ENCODE peak calls at places on chromosome 10, in eight cellular contexts. X is HCT116, T is transverse colon, Q is GM12878, C is H1, F is endothelial cell of umbilical vein, A is spleen, R is prostate gland. L is an unnamed sample.

GRCh38 chr10:89744021-89744420 is 42.6 kb downstream of the KIF20B start:
- DNase-seq in X (no peak), T (no peak), Q (no peak), C (no peak), F (no peak), A (no peak), R (no peak), L (no peak)

GRCh38 chr10:35887686-35888085 is 245.6 kb upstream of the FZD8 start:
- DNase-seq in X (no peak), T (peak; percentile 63), Q (no peak), C (no peak), F (no peak), A (no peak), R (no peak), L (no peak)

GRCh38 chr10:33643042-33643441 is 308.6 kb upstream of the NRP1 start:
- DNase-seq in X (no peak), T (no peak), Q (no peak), C (no peak), F (no peak), A (no peak), R (no peak), L (no peak)

GRCh38 chr10:114825513-114826253 is 4.1 kb downstream of the FHIP2A start:
- DNase-seq in X (no peak), T (no peak), Q (peak; percentile 55), C (no peak), F (peak; percentile 64), A (no peak), R (no peak), L (peak; percentile 27)

GRCh38 chr10:191703-192518 is 56.7 kb downstream of the ZMYND11 start:
- DNase-seq in X (no peak), T (no peak), Q (no peak), C (no peak), F (no peak), A (no peak), R (no peak), L (no peak)

GRCh38 chr10:52740913-52741675 is 31.5 kb downstream of the MBL2 start:
- DNase-seq in X (peak; percentile 32), T (peak; percentile 23), Q (no peak), C (peak; percentile 31), F (peak; percentile 52), A (no peak), R (no peak), L (no peak)

GRCh38 chr10:95242581-95243317 is 48.1 kb downstream of the PDLIM1 start:
- DNase-seq in X (no peak), T (no peak), Q (no peak), C (no peak), F (peak; percentile 41), A (peak; percentile 18), R (no peak), L (no peak)

GRCh38 chr10:72092171-72092924 is 4.0 kb upstream of the SPOCK2 start:
- DNase-seq in X (no peak), T (no peak), Q (no peak), C (no peak), F (no peak), A (no peak), R (no peak), L (no peak)

GRCh38 chr10:117830832-117831231 is 215.9 kb downstream of the RAB11FIP2 start:
- DNase-seq in X (no peak), T (peak; percentile 23), Q (no peak), C (no peak), F (no peak), A (no peak), R (no peak), L (no peak)

GRCh38 chr10:99279626-99280111 is 44.0 kb upstream of the HPSE2 start:
- DNase-seq in X (no peak), T (no peak), Q (no peak), C (no peak), F (no peak), A (no peak), R (no peak), L (no peak)

GRCh38 chr10:14487511-14487909 is 156.8 kb upstream of the FRMD4A start:
- DNase-seq in X (no peak), T (no peak), Q (no peak), C (no peak), F (peak; percentile 20), A (no peak), R (no peak), L (no peak)

GRCh38 chr10:57716884-57717283 is 550.8 kb downstream of the IPMK start:
- DNase-seq in X (no peak), T (no peak), Q (no peak), C (no peak), F (no peak), A (no peak), R (no peak), L (no peak)

GRCh38 chr10:110609592-110609991 is 34.5 kb upstream of the RBM20 start:
- DNase-seq in X (peak; percentile 15), T (no peak), Q (no peak), C (no peak), F (peak; percentile 6), A (no peak), R (no peak), L (no peak)

GRCh38 chr10:16768702-16769101 is 48.5 kb downstream of the RSU1 start:
- DNase-seq in X (no peak), T (no peak), Q (no peak), C (no peak), F (no peak), A (no peak), R (no peak), L (no peak)
- TF ChIP-seq POLR2AphosphoS5 in X (no peak), T (no peak), Q (no peak), C (no peak), F (no peak), A (no peak), R (no peak), L (no peak)

GRCh38 chr10:3774814-3775670 is 10.0 kb downstream of the KLF6 start:
- DNase-seq in X (peak; percentile 68), T (peak; percentile 47), Q (no peak), C (no peak), F (peak; percentile 85), A (no peak), R (no peak), L (no peak)
- TF ChIP-seq POLR2A in X (no peak), T (no peak), Q (peak; percentile 55), C (no peak), F (peak; percentile 77), A (no peak), R (no peak), L (no peak)

DNA sequence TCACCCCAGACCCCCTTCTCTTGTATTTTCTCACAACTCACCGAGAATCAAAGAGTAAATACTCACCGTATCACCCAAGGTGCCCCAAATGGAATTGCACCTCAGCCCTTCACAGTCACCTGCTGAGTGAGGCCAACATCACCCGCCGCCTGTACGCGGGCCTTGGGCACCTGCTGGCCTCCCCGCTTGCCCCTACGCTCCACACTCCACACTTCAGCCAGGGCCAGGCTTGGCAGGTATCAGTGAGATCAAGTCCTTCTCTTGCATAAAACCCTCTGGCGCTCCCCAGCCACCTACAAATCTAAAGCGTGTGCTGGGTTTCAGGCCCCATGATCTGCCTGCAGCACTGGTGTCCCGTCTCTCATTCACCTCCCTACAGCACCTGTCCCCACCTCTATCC is 300.6 kb downstream of the GFRA1 start:
- DNase-seq in X (no peak), T (no peak), Q (no peak), C (no peak), F (no peak), A (no peak), R (no peak), L (no peak)
- TF ChIP-seq POLR2AphosphoS5 in X (no peak), T (no peak), Q (no peak), C (no peak), F (no peak), A (no peak), R (no peak), L (no peak)

GRCh38 chr10:132331956-132332749 is at the start of gene LRRC27:
- DNase-seq in X (peak; percentile 80), T (peak; percentile 99), Q (peak; percentile 94), C (peak; percentile 95), F (peak; percentile 98), A (peak; percentile 100), R (peak; percentile 96), L (peak; percentile 98)
- TF ChIP-seq POLR2A in X (no peak), T (peak; percentile 36), Q (peak; percentile 94), C (peak; percentile 34), F (no peak), A (peak; percentile 45), R (peak; percentile 73), L (no peak)

GRCh38 chr10:69481280-69481679 is 30.0 kb downstream of the TSPAN15 start:
- DNase-seq in X (no peak), T (no peak), Q (no peak), C (no peak), F (peak; percentile 67), A (no peak), R (no peak), L (no peak)
- TF ChIP-seq POLR2AphosphoS5 in X (no peak), T (peak; percentile 67), Q (no peak), C (no peak), F (no peak), A (peak; percentile 27), R (no peak), L (no peak)

DNA sequence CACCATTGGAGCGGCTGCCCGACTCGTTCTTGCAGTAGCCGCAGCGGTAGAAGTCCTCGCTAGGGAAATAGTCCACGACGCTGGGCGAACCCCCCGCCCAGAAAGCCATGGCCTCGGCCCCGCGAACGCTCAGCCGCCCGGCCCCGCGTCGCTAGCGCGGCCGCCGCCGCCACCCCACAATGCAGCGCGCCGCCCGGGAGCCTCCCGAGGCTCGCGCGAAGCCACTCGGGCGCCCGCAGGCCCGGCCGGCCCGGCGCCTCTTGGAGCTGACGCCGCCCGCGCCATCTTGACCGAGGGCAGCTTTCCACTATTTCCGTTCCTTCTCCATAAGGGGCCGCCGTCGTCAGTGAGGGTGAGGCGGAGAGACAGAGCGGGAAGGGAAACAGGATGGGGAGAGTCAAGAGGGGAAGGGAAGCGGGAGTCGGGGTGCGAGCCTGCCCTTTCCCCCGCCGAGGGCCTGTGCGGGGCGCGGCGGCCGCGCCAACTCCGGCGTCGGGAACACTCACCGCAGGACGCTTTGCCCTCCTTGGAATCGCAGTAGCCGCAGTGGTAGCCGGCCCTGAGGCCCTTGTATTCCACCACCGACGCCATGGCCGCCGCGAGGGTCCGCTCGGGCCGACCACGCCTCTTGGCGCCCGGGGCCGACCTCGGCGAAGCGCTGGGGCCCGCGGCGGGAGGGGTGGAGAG is at the start of gene ATE1:
- DNase-seq in X (peak; percentile 88), T (peak; percentile 93), Q (no peak), C (peak; percentile 69), F (peak; percentile 94), A (peak; percentile 97), R (peak; percentile 89), L (peak; percentile 77)
- TF ChIP-seq POLR2A in X (peak; percentile 82), T (peak; percentile 91), Q (peak; percentile 86), C (peak; percentile 90), F (peak; percentile 83), A (no peak), R (peak; percentile 83), L (peak; percentile 76)

DNA sequence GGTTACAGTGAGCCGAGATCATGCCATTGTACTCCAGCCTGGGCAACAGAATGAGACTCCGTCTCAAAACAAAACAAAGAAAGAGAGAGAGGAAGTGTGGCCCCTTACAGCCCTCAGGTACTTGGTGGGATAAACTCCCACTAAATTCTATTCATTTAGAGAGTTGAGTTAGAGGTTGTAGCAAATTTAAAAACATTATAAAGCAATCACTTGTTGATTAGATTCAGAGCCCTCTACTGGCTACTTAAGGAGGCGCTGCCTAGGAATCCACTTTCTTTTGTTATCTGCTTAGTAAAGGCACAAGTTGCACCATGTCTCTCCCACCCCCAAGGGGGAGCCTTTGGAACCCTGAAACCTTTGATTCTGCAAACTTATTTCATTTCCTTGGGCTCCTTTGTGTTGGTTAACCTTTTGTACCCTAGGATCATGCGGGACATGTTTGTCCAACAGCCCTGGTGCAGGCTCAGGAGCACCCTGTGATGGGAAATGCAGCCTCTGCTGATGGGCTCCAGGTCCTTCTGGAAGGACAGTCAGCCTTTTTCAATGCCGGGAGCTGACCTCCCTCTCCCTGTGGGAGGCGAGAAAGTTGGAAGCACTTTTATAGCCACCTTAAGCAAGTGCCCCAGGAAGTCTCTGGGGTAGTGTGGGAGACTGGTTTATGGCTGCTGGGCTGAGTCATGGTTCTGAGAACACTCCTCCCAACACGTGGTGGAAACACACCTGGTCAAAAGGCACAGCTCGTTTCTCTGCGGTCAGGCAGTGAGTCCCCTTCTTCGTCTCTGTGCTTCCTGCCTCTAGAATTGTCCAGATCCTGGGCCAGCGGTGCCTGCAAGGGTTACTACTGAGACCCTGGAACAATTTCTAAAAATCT is 2.3 kb downstream of the HKDC1 start:
- DNase-seq in X (peak; percentile 83), T (peak; percentile 92), Q (peak; percentile 88), C (peak; percentile 25), F (peak; percentile 73), A (peak; percentile 85), R (peak; percentile 62), L (peak; percentile 74)
- TF ChIP-seq POLR2AphosphoS5 in X (peak; percentile 74), T (peak; percentile 76), Q (no peak), C (no peak), F (no peak), A (peak; percentile 68), R (peak; percentile 63), L (no peak)

L was measured in GM12892.